ENCODE peak calls at places on chromosomes 11 and 22, in four cellular contexts. U is DND-41, S is transverse colon, I is body of pancreas. V is an unnamed sample.

GRCh38 chr11:1500466-1501420 is 14.2 kb upstream of the MOB2 start:
- DNase-seq in U (no peak), I (no peak), S (no peak), V (no peak)

GRCh38 chr22:21873619-21874018 is 6.2 kb upstream of the MAPK1 start:
- DNase-seq in U (no peak), S (no peak), I (no peak), V (no peak)

GRCh38 chr11:123754101-123754568 is at the start of gene OR6X1:
- DNase-seq in U (no peak), I (no peak), S (no peak), V (no peak)

GRCh38 chr11:61907871-61908729 is 9.3 kb downstream of the RAB3IL1 start:
- DNase-seq in I (no peak), S (no peak), U (no peak), V (no peak)

GRCh38 chr22:49017769-49018330 is 809.8 kb downstream of the BRD1 start:
- DNase-seq in S (no peak), U (no peak), I (no peak), V (no peak)

GRCh38 chr11:35139883-35140282 is 912 bp downstream of the CD44 start:
- DNase-seq in I (peak), S (no peak), U (peak), V (no peak)

GRCh38 chr22:23200896-23201295 is 20.6 kb downstream of the BCR start:
- DNase-seq in U (no peak), I (peak), S (no peak), V (no peak)

GRCh38 chr11:100902454-100903141 is 215.5 kb downstream of the ARHGAP42 start:
- DNase-seq in U (no peak), I (no peak), S (no peak), V (no peak)

GRCh38 chr11:9015677-9016076 is 11.9 kb upstream of the NRIP3 start:
- DNase-seq in I (peak), S (peak), U (peak), V (peak)

GRCh38 chr22:37782340-37783168 is 25.2 kb upstream of the GCAT start:
- DNase-seq in U (no peak), I (no peak), S (no peak), V (no peak)

GRCh38 chr11:134538793-134539192 is 126.8 kb upstream of the B3GAT1 start:
- DNase-seq in I (no peak), U (no peak), S (no peak), V (no peak)

GRCh38 chr11:111347723-111348115 is 31.4 kb downstream of the POU2AF1 start:
- DNase-seq in U (no peak), I (no peak), S (no peak), V (no peak)

GRCh38 chr11:115147243-115147807 is 356.9 kb downstream of the CADM1 start:
- DNase-seq in U (no peak), S (no peak), I (no peak), V (no peak)

GRCh38 chr22:24137595-24137994 is 43.7 kb upstream of the SUSD2 start:
- DNase-seq in U (no peak), S (no peak), I (no peak), V (peak)

GRCh38 chr11:104881117-104881794 is 17.0 kb downstream of the CASP12 start:
- DNase-seq in U (no peak), I (no peak), S (no peak), V (no peak)

GRCh38 chr11:84780689-84781293 is 846.4 kb downstream of the DLG2 start:
- DNase-seq in S (no peak), U (no peak), I (no peak), V (peak)

GRCh38 chr11:77064648-77065217 is 2.0 kb upstream of the CAPN5 start:
- DNase-seq in U (no peak), I (no peak), S (no peak), V (no peak)

GRCh38 chr11:324131-324530 is 3.5 kb upstream of the IFITM3 start:
- DNase-seq in S (no peak), U (no peak), I (no peak), V (no peak)

GRCh38 chr11:2833938-2834892 is 51.4 kb downstream of the CDKN1C start:
- DNase-seq in I (no peak), S (no peak), U (no peak), V (no peak)

GRCh38 chr22:38313384-38313955 is 3.8 kb downstream of the CSNK1E start:
- DNase-seq in I (peak), S (peak), U (peak), V (no peak)

GRCh38 chr11:126061707-126062678 is 673 bp downstream of the CDON start:
- DNase-seq in U (no peak), I (peak), S (peak), V (peak)

GRCh38 chr11:66904055-66904454 is 47.2 kb downstream of the LRFN4 start:
- DNase-seq in I (peak), U (no peak), S (peak), V (no peak)

GRCh38 chr22:32764330-32765116 is 37.0 kb upstream of the TIMP3 start:
- DNase-seq in S (peak), I (peak), U (no peak), V (peak)

GRCh38 chr11:99555506-99555905 is 534.8 kb downstream of the CNTN5 start:
- DNase-seq in I (no peak), U (no peak), S (no peak), V (no peak)

GRCh38 chr11:91972665-91973266 is 251.9 kb upstream of the FAT3 start:
- DNase-seq in I (peak), S (no peak), U (no peak), V (peak)

GRCh38 chr11:115672999-115673411 is 168.8 kb upstream of the CADM1 start:
- DNase-seq in U (no peak), S (no peak), I (no peak), V (peak)

GRCh38 chr11:89436071-89436470 is 55.1 kb downstream of the NOX4 start:
- DNase-seq in S (no peak), I (no peak), U (no peak), V (peak)

GRCh38 chr22:33875316-33875715 is 45.0 kb downstream of the LARGE1 start:
- DNase-seq in S (no peak), U (no peak), I (no peak), V (no peak)

GRCh38 chr22:30187094-30187493 is 59.5 kb downstream of the LIF start:
- DNase-seq in I (no peak), S (no peak), U (no peak), V (no peak)

DNA sequence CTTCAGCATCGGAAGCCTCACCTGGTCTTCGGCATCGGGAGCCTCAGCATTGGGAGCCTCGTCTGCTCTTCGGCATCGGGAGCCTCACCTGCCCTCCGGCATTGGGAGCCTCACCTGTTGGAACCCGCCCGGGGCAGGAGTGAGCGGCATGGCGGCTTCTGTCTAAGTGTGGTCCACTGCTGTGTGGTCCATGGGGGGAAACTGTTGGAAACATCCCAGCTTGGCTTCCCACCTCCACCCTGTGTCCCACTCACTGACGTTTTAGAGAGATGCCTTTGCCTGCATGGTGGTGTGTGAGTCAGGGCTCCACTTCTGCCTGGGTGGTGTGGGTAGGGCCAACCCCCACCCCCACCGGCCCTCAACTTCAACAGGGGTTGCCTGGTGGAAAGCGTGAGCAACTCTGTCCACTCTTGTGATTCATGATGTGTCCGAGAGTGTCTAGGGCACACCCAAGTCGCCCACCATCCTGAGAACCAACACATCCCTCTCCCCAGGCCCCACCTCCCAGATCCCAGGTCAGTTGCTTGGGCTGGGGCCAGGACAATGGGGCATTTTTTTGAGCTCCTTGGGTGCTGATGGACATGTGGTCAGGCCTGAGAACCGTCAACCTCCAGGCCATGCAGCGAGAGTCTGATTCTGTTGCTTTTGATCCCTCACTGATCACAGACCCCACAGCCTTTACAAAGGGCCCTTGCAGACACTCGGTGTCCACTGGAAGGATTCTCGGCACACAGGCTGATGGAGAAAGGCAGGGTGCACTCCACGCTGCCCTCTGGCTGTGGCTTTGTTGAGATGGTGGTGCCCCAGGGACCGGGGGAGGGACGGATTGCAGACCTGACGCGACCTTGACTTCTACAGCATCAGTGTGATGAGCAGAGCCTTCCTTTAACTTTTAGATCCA is 406.7 kb downstream of the TBC1D22A start:
- DNase-seq in I (peak), U (no peak), S (peak), V (peak)
- TF ChIP-seq CTCF in I (no peak), U (peak), S (no peak), V (peak)

DNA sequence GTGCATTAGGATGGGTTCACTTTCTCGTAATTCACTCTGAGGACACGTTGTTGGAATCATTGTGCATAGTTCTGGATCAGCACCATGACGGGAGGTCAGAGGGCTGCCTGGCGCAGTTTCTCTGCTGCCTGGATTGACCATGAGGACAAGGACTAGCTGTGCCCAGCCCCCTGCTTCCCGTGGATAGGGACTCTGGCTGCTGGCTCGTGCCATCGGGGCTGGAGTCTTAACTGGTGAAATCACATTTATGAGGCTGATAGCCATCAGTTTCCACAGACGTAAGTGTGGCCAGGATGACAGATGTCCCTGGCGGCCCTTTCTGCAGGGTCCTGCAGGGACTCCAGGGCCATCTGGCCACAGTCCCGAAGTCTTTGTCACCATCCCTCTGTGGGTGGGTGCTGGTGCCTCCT is 24.1 kb upstream of the GRAMD4 start:
- DNase-seq in I (no peak), S (no peak), U (no peak), V (no peak)
- TF ChIP-seq CTCF in I (no peak), S (no peak), U (no peak), V (no peak)

GRCh38 chr11:102309621-102310541 is 7.4 kb upstream of the BIRC3 start:
- DNase-seq in I (no peak), S (no peak), U (no peak), V (no peak)
- TF ChIP-seq CTCF in I (no peak), S (no peak), U (peak), V (no peak)

GRCh38 chr11:75350743-75351540 is 519 bp downstream of the ARRB1 start:
- DNase-seq in I (peak), U (peak), S (peak), V (peak)
- TF ChIP-seq CTCF in I (no peak), U (peak), S (no peak), V (peak)

GRCh38 chr11:68821670-68822069 is 20.0 kb downstream of the CPT1A start:
- DNase-seq in U (no peak), S (no peak), I (no peak), V (no peak)
- TF ChIP-seq CTCF in U (peak), S (no peak), I (no peak), V (peak)

GRCh38 chr11:69290791-69291190 is 3.2 kb upstream of the MYEOV start:
- DNase-seq in I (no peak), U (no peak), S (peak), V (no peak)

GRCh38 chr11:69291459-69292110 is 2.4 kb upstream of the MYEOV start:
- DNase-seq in U (no peak), S (no peak), I (no peak), V (no peak)

GRCh38 chr11:69293087-69293486 is 868 bp upstream of the MYEOV start:
- DNase-seq in I (no peak), U (no peak), S (no peak), V (no peak)

GRCh38 chr11:69293819-69294505 is at the start of gene MYEOV:
- DNase-seq in U (peak), S (peak), I (peak), V (peak)

GRCh38 chr11:69292221-69292648 is 1.7 kb upstream of the MYEOV start:
- DNase-seq in S (peak), U (peak), I (peak), V (no peak)
- TF ChIP-seq CTCF in S (peak), U (peak), I (peak), V (peak)

DNA sequence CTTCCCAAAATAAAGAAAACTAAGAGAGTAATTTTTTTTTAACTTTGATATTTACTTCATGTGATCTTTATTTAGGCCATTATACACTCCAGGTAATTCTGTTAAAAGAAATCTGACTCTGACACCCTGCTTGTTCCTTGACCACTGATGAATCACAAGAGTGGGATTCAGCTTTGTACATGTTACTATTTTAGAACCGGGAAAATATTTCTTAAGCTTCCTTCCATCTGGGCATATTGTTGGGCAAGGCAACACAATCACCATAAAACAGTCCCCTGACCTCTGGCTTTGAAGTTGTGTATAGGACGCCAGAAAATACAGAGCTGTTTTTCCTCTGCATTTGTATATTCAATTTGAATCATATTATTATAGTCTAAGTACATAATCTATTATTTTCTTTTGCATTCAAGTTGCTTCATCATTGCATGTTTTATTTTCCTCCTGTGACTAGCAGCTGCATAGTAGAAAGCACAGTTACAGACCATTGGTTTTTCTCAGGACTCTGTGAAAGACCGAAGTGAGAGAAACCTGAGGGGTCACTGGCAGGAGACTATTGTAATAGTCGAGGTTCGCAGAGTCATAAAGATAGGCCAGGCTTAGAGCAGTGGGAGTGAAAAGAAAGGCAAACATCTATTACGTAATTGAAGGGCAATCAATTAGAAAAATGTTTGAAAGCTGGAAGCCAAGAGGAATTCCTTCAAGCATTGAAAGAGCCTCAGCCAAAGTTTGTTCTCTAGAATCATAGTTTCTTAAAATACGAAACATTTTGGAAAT is 51.8 kb upstream of the SLC36A4 start:
- DNase-seq in I (no peak), S (no peak), U (no peak), V (no peak)
- TF ChIP-seq CTCF in I (no peak), S (no peak), U (no peak), V (no peak)

GRCh38 chr11:46669606-46670243 is 30.7 kb downstream of the ARHGAP1 start:
- DNase-seq in S (no peak), U (no peak), I (no peak), V (no peak)
- TF ChIP-seq CTCF in S (peak), U (peak), I (no peak), V (peak)